ENCODE peak calls at places on chromosomes 2 and 18, in four cellular contexts. F, L, X and K are unnamed samples.

GRCh38 chr2:192245329-192245728 is 50.6 kb upstream of the TMEFF2 start:
- DNase-seq in F (no peak), L (no peak), X (no peak), K (no peak)

GRCh38 chr2:11100130-11100529 is 55.1 kb upstream of the SLC66A3 start:
- DNase-seq in F (no peak), L (no peak), X (no peak), K (no peak)

GRCh38 chr2:37795456-37795855 is 124.0 kb upstream of the CDC42EP3 start:
- DNase-seq in F (no peak), L (no peak), X (no peak), K (no peak)

GRCh38 chr18:28365406-28365805 is 188.5 kb upstream of the CDH2 start:
- DNase-seq in F (no peak), L (peak), X (no peak), K (no peak)

GRCh38 chr2:111946294-111947114 is 48.1 kb downstream of the MERTK start:
- DNase-seq in F (no peak), L (peak), X (no peak), K (no peak)

GRCh38 chr2:207054521-207054920 is 111.2 kb downstream of the KLF7 start:
- DNase-seq in F (no peak), L (no peak), X (no peak), K (no peak)

GRCh38 chr2:216633616-216634316 is 546 bp downstream of the IGFBP2 start:
- DNase-seq in F (peak), L (peak), X (no peak), K (no peak)

GRCh38 chr2:172480301-172481218 is 53.2 kb downstream of the ITGA6 start:
- DNase-seq in F (no peak), L (no peak), X (no peak), K (no peak)

GRCh38 chr2:127293386-127293757 is 572 bp downstream of the ERCC3 start:
- DNase-seq in F (no peak), L (no peak), X (peak), K (no peak)

GRCh38 chr18:3454365-3455089 is 4.6 kb downstream of the TGIF1 start:
- DNase-seq in F (no peak), L (peak), X (peak), K (no peak)

GRCh38 chr2:19833978-19834377 is 67.8 kb downstream of the TTC32 start:
- DNase-seq in F (no peak), L (no peak), X (no peak), K (no peak)

GRCh38 chr18:54261894-54262293 is 7.4 kb upstream of the POLI start:
- DNase-seq in F (no peak), L (no peak), X (no peak), K (no peak)

GRCh38 chr2:5703166-5703565 is 11.0 kb downstream of the SOX11 start:
- DNase-seq in F (no peak), L (no peak), X (no peak), K (no peak)

GRCh38 chr18:59249186-59249774 is 24.0 kb downstream of the RAX start:
- DNase-seq in F (no peak), L (peak), X (no peak), K (no peak)

GRCh38 chr2:23900927-23901322 is 26.0 kb downstream of the ATAD2B start:
- DNase-seq in F (no peak), L (peak), X (no peak), K (no peak)

GRCh38 chr2:233259745-233260144 is 8.3 kb downstream of the ATG16L1 start:
- DNase-seq in F (no peak), L (no peak), X (no peak), K (no peak)

GRCh38 chr2:154437104-154437503 is 261.4 kb upstream of the KCNJ3 start:
- DNase-seq in F (no peak), L (no peak), X (no peak), K (no peak)

GRCh38 chr2:154443919-154444318 is 254.6 kb upstream of the KCNJ3 start:
- DNase-seq in F (no peak), L (no peak), X (no peak), K (no peak)

GRCh38 chr2:154439156-154439555 is 259.3 kb upstream of the KCNJ3 start:
- DNase-seq in F (no peak), L (no peak), X (no peak), K (no peak)
- TF ChIP-seq CTCF in F (peak), L (no peak), X (no peak), K (no peak)

GRCh38 chr2:144152817-144153271 is 367.1 kb downstream of the ZEB2 start:
- DNase-seq in F (no peak), L (no peak), X (no peak), K (no peak)
- TF ChIP-seq CTCF in F (no peak), L (no peak), X (no peak), K (no peak)

GRCh38 chr2:1839066-1839756 is 94.9 kb upstream of the PXDN start:
- DNase-seq in F (no peak), L (no peak), X (no peak), K (no peak)
- TF ChIP-seq CTCF in F (peak), L (no peak), X (no peak), K (no peak)

DNA sequence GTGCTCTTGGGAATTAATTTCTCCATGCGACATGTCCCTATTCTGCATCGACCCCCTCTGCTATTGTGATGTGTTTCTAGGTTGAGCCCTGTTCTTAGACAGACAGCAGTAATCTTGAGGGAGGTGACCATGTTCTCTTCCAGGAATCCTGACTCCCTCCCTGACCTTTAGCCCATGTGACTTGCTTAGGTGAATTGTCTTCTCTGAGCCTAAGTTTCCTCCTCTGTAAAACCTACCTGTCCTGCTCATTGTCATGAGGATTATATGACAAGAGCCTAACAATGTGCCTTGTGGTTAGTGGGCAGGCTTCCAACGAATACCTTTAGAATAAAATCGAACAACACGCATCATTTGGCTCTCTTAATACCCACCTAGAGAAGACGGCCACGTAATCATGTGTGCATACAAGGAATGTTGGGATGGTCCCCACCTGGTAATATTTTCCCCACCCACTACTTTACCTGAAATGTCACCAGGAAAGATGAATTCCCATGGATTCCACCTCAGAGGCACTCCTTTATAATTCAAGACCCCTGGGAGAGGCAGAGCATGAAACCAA is 59.8 kb downstream of the HAUS1 start:
- DNase-seq in F (no peak), L (no peak), X (no peak), K (no peak)
- TF ChIP-seq CTCF in F (no peak), L (no peak), X (no peak), K (no peak)

DNA sequence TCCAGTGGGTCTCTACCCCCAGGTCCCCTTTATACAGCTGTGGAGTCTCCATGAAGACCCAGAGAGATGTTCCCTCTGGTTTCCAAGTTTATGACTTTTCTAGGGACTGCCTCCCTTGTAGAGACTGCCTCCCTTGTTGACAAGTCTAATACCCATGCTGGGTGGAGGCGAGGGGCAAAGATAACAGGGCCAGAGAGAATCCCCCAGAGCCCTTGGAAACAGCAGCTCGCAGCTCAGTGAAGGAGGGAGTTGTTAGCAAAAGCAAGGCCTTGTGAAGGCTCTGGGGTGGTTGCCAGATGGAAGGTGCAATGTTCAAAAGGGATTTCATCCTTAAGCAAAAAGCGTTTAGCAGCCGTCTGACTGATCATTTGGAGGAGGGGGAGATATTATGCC is 75.0 kb upstream of the GATA6 start:
- DNase-seq in F (no peak), L (no peak), X (no peak), K (no peak)
- TF ChIP-seq CTCF in F (no peak), L (no peak), X (no peak), K (no peak)

GRCh38 chr2:96470636-96471035 is 34.5 kb downstream of the NEURL3 start:
- DNase-seq in F (peak), L (peak), X (peak), K (peak)
- TF ChIP-seq CTCF in F (peak), L (peak), X (peak), K (peak)

DNA sequence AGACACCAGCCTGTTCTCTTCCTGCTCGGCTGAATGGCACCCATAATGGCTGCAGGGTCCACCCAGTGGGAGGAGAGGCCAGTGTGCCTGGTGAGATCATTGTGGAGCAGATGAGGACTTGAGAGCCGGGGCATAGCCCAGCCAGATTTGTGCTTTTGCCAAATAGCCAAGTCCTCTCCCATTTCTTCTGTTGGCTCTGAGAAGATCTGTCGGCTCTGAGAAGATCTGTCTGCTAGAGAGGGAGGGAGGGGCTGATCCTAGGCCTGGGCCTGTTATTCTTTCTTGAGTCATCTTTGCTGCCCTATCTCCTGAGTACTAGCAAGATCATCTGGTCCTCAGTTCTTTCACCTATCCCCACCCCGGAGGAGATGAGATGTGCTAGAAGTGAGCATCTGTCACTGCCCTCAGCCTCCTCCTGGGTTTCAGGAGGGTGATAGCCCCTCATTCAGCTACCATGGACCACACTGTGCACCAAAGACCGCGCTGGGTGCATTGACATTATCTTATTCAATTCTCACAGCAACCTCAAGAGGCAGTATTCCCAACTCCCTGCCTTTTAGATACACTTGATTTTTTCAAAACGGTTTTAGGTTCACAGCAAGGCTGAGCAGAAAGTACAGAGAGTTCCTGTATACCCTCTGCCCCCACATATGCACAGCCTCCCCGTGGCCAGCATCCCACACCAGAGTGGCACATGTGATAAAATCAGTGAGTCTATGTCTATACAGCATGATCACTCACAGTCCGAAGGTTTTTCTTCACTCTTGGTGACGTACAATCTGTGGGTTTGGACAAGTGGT is 98.6 kb downstream of the CAPN13 start:
- DNase-seq in F (no peak), L (no peak), X (no peak), K (no peak)
- TF ChIP-seq CTCF in F (peak), L (peak), X (peak), K (no peak)

GRCh38 chr2:106089611-106090010 is 104.5 kb downstream of the UXS1 start:
- DNase-seq in F (no peak), L (no peak), X (no peak), K (no peak)
- TF ChIP-seq CTCF in F (no peak), L (no peak), X (no peak), K (no peak)